ENCODE peak calls at places on chromosomes 11 and 22, in five cellular contexts. M, Q, Y, Z and N are unnamed samples.

GRCh38 chr11:116108161-116108560 is 603.9 kb upstream of the CADM1 start:
- DNase-seq in M (no peak), Q (no peak), Y (no peak), Z (no peak), N (no peak)

GRCh38 chr22:43397766-43398165 is 14.0 kb upstream of the MPPED1 start:
- DNase-seq in M (no peak), Q (no peak), Y (no peak), Z (no peak), N (no peak)

GRCh38 chr22:19988965-19989724 is 27.5 kb downstream of the ARVCF start:
- DNase-seq in M (no peak), Q (no peak), Y (no peak), Z (no peak), N (no peak)

GRCh38 chr22:48088926-48089536 is 1326.6 kb downstream of the TBC1D22A start:
- DNase-seq in M (no peak), Q (no peak), Y (no peak), Z (no peak), N (no peak)

GRCh38 chr22:34696557-34696956 is 369.4 kb upstream of the ISX start:
- DNase-seq in M (no peak), Q (no peak), Y (no peak), Z (no peak), N (no peak)

GRCh38 chr11:121459413-121460041 is 6.8 kb upstream of the SORL1-AS1 start:
- DNase-seq in M (no peak), Q (no peak), Y (no peak), Z (no peak), N (no peak)

GRCh38 chr22:19853879-19854777 is 546 bp downstream of the GNB1L start:
- DNase-seq in M (no peak), Q (no peak), Y (peak; percentile 17), Z (peak; percentile 10), N (no peak)

GRCh38 chr11:75424396-75424795 is 8.6 kb downstream of the KLHL35 start:
- DNase-seq in M (no peak), Q (no peak), Y (no peak), Z (no peak), N (no peak)

GRCh38 chr11:3150726-3151125 is 14.4 kb downstream of the OSBPL5 start:
- DNase-seq in M (no peak), Q (no peak), Y (no peak), Z (no peak), N (no peak)

GRCh38 chr22:41660416-41660815 is 28.3 kb downstream of the SNU13 start:
- DNase-seq in M (no peak), Q (peak; percentile 10), Y (peak; percentile 8), Z (no peak), N (no peak)

GRCh38 chr11:72334651-72335050 is 90.7 kb upstream of the PHOX2A start:
- DNase-seq in M (no peak), Q (no peak), Y (no peak), Z (no peak), N (no peak)

GRCh38 chr11:44589301-44589700 is 23.8 kb downstream of the CD82 start:
- DNase-seq in M (no peak), Q (no peak), Y (peak; percentile 88), Z (no peak), N (peak; percentile 51)

GRCh38 chr22:32810241-32811133 is 9.0 kb downstream of the TIMP3 start:
- DNase-seq in M (no peak), Q (no peak), Y (peak; percentile 68), Z (no peak), N (no peak)

GRCh38 chr11:8323161-8323935 is 59.7 kb upstream of the LMO1 start:
- DNase-seq in M (no peak), Q (no peak), Y (no peak), Z (no peak), N (no peak)

GRCh38 chr11:16392646-16393045 is 36.3 kb upstream of the SOX6 start:
- DNase-seq in M (no peak), Q (no peak), Y (no peak), Z (no peak), N (no peak)

GRCh38 chr11:3824714-3825472 is 15.9 kb downstream of the RHOG start:
- DNase-seq in M (peak; percentile 62), Q (peak; percentile 3), Y (peak; percentile 62), Z (peak; percentile 62), N (no peak)

GRCh38 chr11:96207459-96208449 is 135.2 kb downstream of the MAML2 start:
- DNase-seq in M (no peak), Q (no peak), Y (peak; percentile 30), Z (no peak), N (no peak)

GRCh38 chr11:95519912-95520311 is 269.7 kb downstream of the FAM76B start:
- DNase-seq in M (no peak), Q (no peak), Y (no peak), Z (no peak), N (no peak)

GRCh38 chr11:121794671-121795070 is 321.3 kb downstream of the BLID start:
- DNase-seq in M (no peak), Q (no peak), Y (no peak), Z (no peak), N (no peak)

GRCh38 chr11:109933126-109933525 is 160.1 kb upstream of the ZC3H12C start:
- DNase-seq in M (no peak), Q (no peak), Y (peak; percentile 51), Z (no peak), N (no peak)

GRCh38 chr22:21666786-21667185 is 974 bp downstream of the PPIL2 start:
- DNase-seq in M (no peak), Q (no peak), Y (no peak), Z (no peak), N (no peak)

GRCh38 chr11:35859311-35859710 is 84.6 kb upstream of the LDLRAD3 start:
- DNase-seq in M (no peak), Q (no peak), Y (peak; percentile 24), Z (no peak), N (no peak)

GRCh38 chr22:24418786-24419479 is 8.5 kb upstream of the ADORA2A start:
- DNase-seq in M (no peak), Q (no peak), Y (no peak), Z (no peak), N (no peak)

GRCh38 chr11:24422371-24422770 is 74.5 kb upstream of the LUZP2 start:
- DNase-seq in M (no peak), Q (no peak), Y (peak; percentile 68), Z (no peak), N (no peak)

GRCh38 chr11:3160252-3161031 is 4.7 kb downstream of the OSBPL5 start:
- DNase-seq in M (no peak), Q (peak; percentile 83), Y (peak; percentile 96), Z (peak; percentile 87), N (peak; percentile 86)